ENCODE peak calls at places on chromosomes 11 and 22, in four cellular contexts. J is HCEC 1CT; X is posterior cingulate gyrus; B is stimulated activated CD4-positive, alpha-beta T cell treated with anti-CD3 and anti-CD28 coated beads, Interleukin-4, amount 100 ng/mL, for 1 hour. C is an unnamed sample.

GRCh38 chr11:60844045-60844869 is 2.3 kb downstream of the CCDC86 start:
- DNase-seq in J (peak), X (no peak), B (no peak), C (peak)

GRCh38 chr11:121654506-121655480 is 202.0 kb upstream of the SORL1-AS1 start:
- DNase-seq in J (no peak), X (no peak), B (no peak), C (no peak)

GRCh38 chr11:110069158-110069737 is 23.9 kb upstream of the ZC3H12C start:
- DNase-seq in J (peak), X (no peak), B (no peak), C (peak)

GRCh38 chr22:22799561-22799960 is 88.1 kb upstream of the IGLL5 start:
- DNase-seq in J (no peak), X (no peak), B (no peak), C (no peak)

GRCh38 chr11:34345991-34346480 is 11.8 kb downstream of the ABTB2 start:
- DNase-seq in J (peak), X (no peak), B (no peak), C (peak)

GRCh38 chr11:9862981-9863380 is 199.1 kb downstream of the SWAP70 start:
- DNase-seq in J (no peak), X (no peak), B (no peak), C (no peak)

GRCh38 chr11:232783-233565 is 3.2 kb downstream of the SIRT3 start:
- DNase-seq in J (no peak), X (no peak), B (no peak), C (no peak)

GRCh38 chr11:12091957-12092558 is 18.3 kb upstream of the MICAL2 start:
- DNase-seq in J (no peak), X (no peak), B (no peak), C (no peak)

GRCh38 chr11:59754494-59754858 is 700 bp upstream of the STX3 start:
- DNase-seq in J (peak), X (no peak), B (peak), C (peak)

GRCh38 chr11:26762089-26762488 is 40.2 kb upstream of the SLC5A12 start:
- DNase-seq in J (no peak), X (no peak), B (no peak), C (no peak)

GRCh38 chr22:20204281-20204680 is 53.4 kb upstream of the CCDC188 start:
- DNase-seq in J (no peak), X (no peak), B (no peak), C (no peak)

GRCh38 chr11:65169164-65169641 is 830 bp upstream of the SPDYC start:
- DNase-seq in J (peak), X (no peak), B (no peak), C (no peak)

GRCh38 chr11:33733978-33734377 is 2.2 kb downstream of the CD59 start:
- DNase-seq in J (no peak), X (no peak), B (no peak), C (no peak)

GRCh38 chr22:37010174-37010573 is 9.1 kb downstream of the TST start:
- DNase-seq in J (no peak), X (no peak), B (no peak), C (no peak)

GRCh38 chr11:69212121-69213110 is 56.7 kb downstream of the SMIM38 start:
- DNase-seq in J (no peak), X (no peak), B (no peak), C (no peak)

GRCh38 chr11:11397043-11397415 is 44.0 kb upstream of the CSNK2A3 start:
- DNase-seq in J (no peak), X (no peak), B (no peak), C (no peak)

GRCh38 chr22:43888740-43889139 is 3.1 kb downstream of the PNPLA5 start:
- DNase-seq in J (no peak), X (no peak), B (no peak), C (no peak)

GRCh38 chr22:32531955-32532818 is 57.6 kb downstream of the FBXO7 start:
- DNase-seq in J (no peak), X (no peak), B (no peak), C (peak)

GRCh38 chr11:17012712-17013547 is 1.3 kb downstream of the PLEKHA7 start:
- DNase-seq in J (peak), X (peak), B (no peak), C (peak)

GRCh38 chr22:25557218-25557617 is 7.3 kb upstream of the GRK3 start:
- DNase-seq in J (no peak), X (no peak), B (no peak), C (no peak)

GRCh38 chr22:19979712-19980493 is 36.7 kb downstream of the ARVCF start:
- DNase-seq in J (no peak), X (no peak), B (no peak), C (no peak)

GRCh38 chr22:33903012-33903411 is 17.3 kb downstream of the LARGE1 start:
- DNase-seq in J (no peak), X (no peak), B (no peak), C (no peak)

GRCh38 chr22:45602824-45603301 is 68.8 kb upstream of the ATXN10 start:
- DNase-seq in J (no peak), X (no peak), B (no peak), C (peak)

GRCh38 chr11:34613462-34614183 is 7.3 kb upstream of the EHF start:
- DNase-seq in J (no peak), X (no peak), B (no peak), C (no peak)

GRCh38 chr22:37486224-37486845 is at the start of gene MFNG:
- DNase-seq in J (peak), X (peak), B (peak), C (peak)

GRCh38 chr22:36743591-36744412 is 32.1 kb downstream of the IFT27 start:
- DNase-seq in J (no peak), X (no peak), B (no peak), C (no peak)

GRCh38 chr22:19290400-19291217 is 910 bp downstream of the CLTCL1 start:
- DNase-seq in J (no peak), X (no peak), B (no peak), C (peak)

GRCh38 chr22:50704510-50705218 is 32.0 kb downstream of the SHANK3 start:
- DNase-seq in J (no peak), X (peak), B (no peak), C (no peak)

GRCh38 chr11:57936050-57936418 is 87.6 kb upstream of the OR9Q1 start:
- DNase-seq in J (no peak), X (no peak), B (no peak), C (no peak)

GRCh38 chr11:35357893-35358292 is 61.5 kb downstream of the SLC1A2 start:
- DNase-seq in J (peak), X (no peak), B (no peak), C (peak)

GRCh38 chr11:116871248-116871647 is 33.8 kb upstream of the APOA1 start:
- DNase-seq in J (peak), X (no peak), B (no peak), C (peak)

C was measured in EL.